ENCODE peak calls at places on chromosomes 13 and 19, in nine cellular contexts. A is cardiac muscle cell, Q is osteoblast, V is tibial artery, N is tibial nerve, T is A549, Z is ovary, B is choroid plexus epithelial cell, I is fibroblast of mammary gland. U is an unnamed sample.

GRCh38 chr13:21033866-21034601 is 27.4 kb downstream of the LATS2 start:
- DNase-seq in A (no peak), Q (peak), V (peak), N (no peak), T (no peak), Z (no peak), B (no peak), I (peak), U (peak)

GRCh38 chr19:49601482-49602038 is 10.6 kb downstream of the PRR12 start:
- DNase-seq in A (no peak), Q (peak), V (no peak), N (no peak), T (no peak), Z (no peak), B (no peak), I (no peak), U (no peak)

GRCh38 chr13:44231786-44232516 is 141.7 kb upstream of the SERP2 start:
- DNase-seq in A (no peak), Q (peak), V (peak), N (peak), T (peak), Z (peak), B (peak), I (peak), U (peak)

GRCh38 chr13:73715114-73715909 is 418.9 kb downstream of the KLF12 start:
- DNase-seq in A (no peak), Q (no peak), V (no peak), N (no peak), T (no peak), Z (no peak), B (no peak), I (no peak), U (no peak)

GRCh38 chr19:56321981-56322558 is 7.4 kb upstream of the ZSCAN5A start:
- DNase-seq in A (no peak), Q (no peak), V (no peak), N (no peak), T (no peak), Z (no peak), B (no peak), I (no peak), U (no peak)

GRCh38 chr19:8069116-8069973 is 16.8 kb downstream of the CCL25 start:
- DNase-seq in A (no peak), Q (peak), V (no peak), N (no peak), T (no peak), Z (no peak), B (no peak), I (peak), U (no peak)

GRCh38 chr19:54792814-54793213 is 10.6 kb upstream of the KIR2DL4 start:
- DNase-seq in A (no peak), Q (no peak), V (no peak), N (no peak), T (no peak), Z (no peak), B (no peak), I (no peak), U (no peak)

GRCh38 chr13:33276581-33276980 is 9.0 kb downstream of the STARD13 start:
- DNase-seq in A (no peak), Q (no peak), V (no peak), N (no peak), T (no peak), Z (no peak), B (peak), I (no peak), U (no peak)

GRCh38 chr19:52935434-52935833 is 12.2 kb upstream of the ZNF888 start:
- DNase-seq in A (no peak), Q (peak), V (no peak), N (no peak), T (no peak), Z (no peak), B (peak), I (peak), U (no peak)

GRCh38 chr13:75447493-75447892 is 34.5 kb downstream of the TBC1D4 start:
- DNase-seq in A (no peak), Q (no peak), V (no peak), N (no peak), T (no peak), Z (no peak), B (no peak), I (no peak), U (no peak)

GRCh38 chr13:67410645-67411044 is 180.5 kb upstream of the PCDH9 start:
- DNase-seq in A (no peak), Q (no peak), V (no peak), N (no peak), T (no peak), Z (no peak), B (peak), I (no peak), U (no peak)

GRCh38 chr13:37109080-37109678 is 3.7 kb upstream of the CSNK1A1L start:
- DNase-seq in A (peak), Q (no peak), V (no peak), N (peak), T (no peak), Z (no peak), B (peak), I (peak), U (peak)

GRCh38 chr19:33670398-33670797 is 48.6 kb downstream of the CHST8 start:
- DNase-seq in A (no peak), Q (no peak), V (peak), N (no peak), T (no peak), Z (no peak), B (no peak), I (no peak), U (no peak)

GRCh38 chr13:110415669-110416068 is 108.6 kb downstream of the COL4A2 start:
- DNase-seq in A (no peak), Q (no peak), V (no peak), N (no peak), T (peak), Z (no peak), B (no peak), I (peak), U (no peak)

GRCh38 chr13:101178394-101178793 is 237.9 kb downstream of the NALCN start:
- DNase-seq in A (no peak), Q (no peak), V (no peak), N (no peak), T (no peak), Z (no peak), B (peak), I (no peak), U (no peak)
- TF ChIP-seq CTCF in A (no peak), Q (no peak), V (no peak), N (no peak), T (no peak), Z (no peak), B (no peak), I (no peak), U (no peak)

GRCh38 chr13:61029064-61029463 is 386.6 kb downstream of the PCDH20 start:
- DNase-seq in A (no peak), Q (no peak), V (no peak), N (no peak), T (no peak), Z (no peak), B (no peak), I (no peak), U (no peak)
- TF ChIP-seq CTCF in A (no peak), Q (no peak), V (no peak), N (no peak), T (no peak), Z (no peak), B (no peak), I (no peak), U (no peak)

GRCh38 chr19:22526661-22527272 is 104.6 kb upstream of the ZNF98 start:
- DNase-seq in A (no peak), Q (no peak), V (no peak), N (no peak), T (no peak), Z (peak), B (no peak), I (no peak), U (no peak)

GRCh38 chr19:22528956-22529355 is 105.2 kb upstream of the ZNF492 start:
- DNase-seq in A (no peak), Q (no peak), V (no peak), N (no peak), T (no peak), Z (peak), B (no peak), I (no peak), U (no peak)

GRCh38 chr19:22532388-22533310 is 101.5 kb upstream of the ZNF492 start:
- DNase-seq in A (no peak), Q (no peak), V (peak), N (peak), T (no peak), Z (peak), B (no peak), I (no peak), U (no peak)

GRCh38 chr19:22527554-22527953 is 105.4 kb upstream of the ZNF98 start:
- DNase-seq in A (no peak), Q (no peak), V (no peak), N (no peak), T (no peak), Z (peak), B (no peak), I (no peak), U (no peak)

DNA sequence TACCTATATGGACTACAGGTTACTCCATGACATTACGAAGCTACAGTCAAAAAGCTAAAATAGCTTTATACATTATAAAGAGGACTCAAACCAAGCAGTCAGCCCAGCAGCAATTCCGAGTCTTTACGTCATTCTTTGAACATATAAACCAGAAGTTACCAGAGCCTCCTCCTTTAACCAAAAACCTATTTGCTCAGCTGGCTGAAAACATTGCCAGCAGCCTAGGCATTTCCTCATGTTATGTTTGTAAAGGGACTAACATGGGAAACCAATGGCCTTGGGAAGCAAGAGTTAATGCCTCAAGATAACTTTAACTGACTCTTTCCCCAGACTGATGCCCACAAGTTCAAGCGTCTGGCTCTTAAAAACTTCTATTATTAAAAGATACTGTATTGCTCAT is 104.1 kb upstream of the ZNF492 start:
- DNase-seq in A (no peak), Q (no peak), V (no peak), N (no peak), T (no peak), Z (no peak), B (no peak), I (no peak), U (no peak)
- TF ChIP-seq CTCF in A (no peak), Q (no peak), V (no peak), N (no peak), T (no peak), Z (no peak), B (no peak), I (no peak), U (no peak)

GRCh38 chr19:3153286-3154230 is 17.7 kb downstream of the GNA15 start:
- DNase-seq in A (no peak), Q (no peak), V (no peak), N (no peak), T (no peak), Z (no peak), B (no peak), I (no peak), U (no peak)
- TF ChIP-seq CTCF in A (no peak), Q (no peak), V (no peak), N (no peak), T (no peak), Z (no peak), B (no peak), I (no peak), U (no peak)

GRCh38 chr19:30719189-30719990 is 347.2 kb downstream of the ZNF536 start:
- DNase-seq in A (peak), Q (peak), V (no peak), N (peak), T (no peak), Z (peak), B (peak), I (peak), U (no peak)
- TF ChIP-seq CTCF in A (no peak), Q (no peak), V (no peak), N (no peak), T (peak), Z (no peak), B (no peak), I (no peak), U (no peak)

DNA sequence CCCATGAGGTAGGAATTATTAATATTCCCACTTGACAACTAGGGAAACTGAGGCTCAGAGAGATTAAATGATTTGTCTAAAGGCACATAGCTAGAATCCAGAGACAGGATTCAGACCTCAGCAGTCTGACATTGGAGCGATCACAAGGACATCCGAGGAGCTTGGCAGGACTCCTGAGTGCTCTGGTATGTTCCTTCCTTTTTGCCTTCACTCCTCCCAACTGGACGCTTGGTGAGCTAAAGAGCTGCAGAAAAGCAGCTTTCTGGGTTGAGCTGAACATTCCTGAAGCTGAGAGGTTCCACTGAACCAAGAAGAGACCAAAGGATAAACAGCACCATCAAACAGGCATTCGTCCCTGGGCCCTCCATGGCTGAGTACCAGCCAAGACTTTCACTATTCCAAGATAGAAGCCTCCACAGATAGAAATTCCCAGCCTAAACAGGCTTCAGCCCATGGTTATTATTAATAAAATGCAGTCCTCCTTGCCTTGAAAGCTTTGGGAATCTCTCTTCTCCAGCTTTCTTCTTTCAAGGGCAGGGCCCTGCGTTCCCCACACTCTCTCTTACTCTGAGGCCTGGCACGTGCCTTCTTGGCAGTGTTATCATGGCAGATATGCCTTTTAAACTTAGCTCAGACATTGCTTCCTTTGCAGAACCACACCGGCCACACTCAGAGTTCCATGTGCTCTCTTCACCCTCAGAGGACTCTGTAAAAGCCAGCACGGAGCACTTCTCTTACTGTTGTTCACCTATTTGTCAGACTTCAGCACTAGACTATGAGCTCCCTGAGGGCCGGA is 97.1 kb downstream of the CYSLTR2 start:
- DNase-seq in A (no peak), Q (no peak), V (peak), N (peak), T (no peak), Z (peak), B (peak), I (peak), U (no peak)
- TF ChIP-seq CTCF in A (peak), Q (peak), V (peak), N (no peak), T (no peak), Z (no peak), B (peak), I (peak), U (no peak)

GRCh38 chr19:1941146-1942077 is at the start of gene CSNK1G2:
- DNase-seq in A (no peak), Q (no peak), V (no peak), N (no peak), T (no peak), Z (peak), B (no peak), I (no peak), U (no peak)
- TF ChIP-seq CTCF in A (no peak), Q (no peak), V (no peak), N (no peak), T (peak), Z (no peak), B (no peak), I (no peak), U (no peak)

DNA sequence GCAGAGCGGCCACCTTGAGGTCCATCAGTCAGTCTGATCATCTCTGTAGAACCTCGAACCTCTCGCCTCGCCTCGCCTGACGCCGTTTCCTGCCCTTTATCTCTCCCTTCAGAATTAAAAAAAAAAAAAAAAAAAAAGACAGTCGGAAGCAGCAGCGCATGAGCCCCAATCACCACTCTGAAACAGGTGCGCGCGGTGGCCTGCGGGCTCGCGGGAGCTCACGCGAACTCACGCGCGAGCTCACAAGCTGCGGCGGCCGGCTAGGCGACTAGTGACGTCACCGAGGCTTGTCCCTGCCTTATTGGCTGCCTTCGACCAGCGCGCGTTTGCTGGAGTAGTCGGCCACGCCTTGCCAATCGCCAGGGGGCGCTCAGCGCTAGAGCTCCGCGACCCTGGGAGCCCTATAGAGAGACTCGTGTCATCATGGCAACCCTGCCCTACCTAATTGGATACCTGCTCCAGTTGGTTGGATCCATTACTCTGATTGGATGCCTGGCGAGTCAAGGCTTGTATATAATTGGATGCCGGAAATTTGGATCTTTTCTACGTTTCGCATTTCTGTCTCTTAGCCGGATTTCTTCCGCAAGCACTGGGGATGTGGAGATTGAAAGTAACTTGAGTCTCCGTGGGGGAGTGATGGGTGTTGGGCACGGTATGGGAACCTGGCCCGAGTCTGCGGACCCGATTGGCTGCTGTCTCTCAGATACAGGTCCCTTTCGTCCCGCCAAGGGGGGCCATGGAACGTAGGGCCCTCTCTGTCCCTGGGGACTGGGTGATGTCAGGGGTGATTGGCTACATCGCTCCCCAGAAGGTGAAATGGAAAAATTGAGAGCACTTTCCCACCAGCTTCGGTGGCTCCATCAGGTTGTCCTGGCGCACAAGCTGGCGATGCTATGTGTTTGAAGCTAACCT is 31.6 kb downstream of the SYT3 start:
- DNase-seq in A (peak), Q (peak), V (peak), N (peak), T (peak), Z (no peak), B (peak), I (peak), U (peak)
- TF ChIP-seq CTCF in A (peak), Q (peak), V (no peak), N (no peak), T (peak), Z (no peak), B (no peak), I (peak), U (peak)

GRCh38 chr13:30111810-30112209 is 195.5 kb downstream of the KATNAL1 start:
- DNase-seq in A (no peak), Q (peak), V (no peak), N (no peak), T (peak), Z (no peak), B (no peak), I (no peak), U (no peak)
- TF ChIP-seq CTCF in A (peak), Q (peak), V (no peak), N (no peak), T (no peak), Z (no peak), B (peak), I (peak), U (peak)

U was measured in HFFc6.